ENCODE peak calls at places on chromosomes 1 and 21, in five cellular contexts. One of them, this sample, is unnamed.

GRCh38 chr1:53582211-53583020 is 123.2 kb downstream of the DMRTB1 start:
- DNase-seq in fibroblast of pulmonary artery: no peak
- DNase-seq in left lung: no peak
- DNase-seq in suprapubic skin: peak; percentile 24
- DNase-seq in neural progenitor cell: no peak
- DNase-seq in this sample: no peak

GRCh38 chr1:175744833-175745232 is 1.4 kb upstream of the TNR start:
- DNase-seq in fibroblast of pulmonary artery: no peak
- DNase-seq in left lung: no peak
- DNase-seq in neural progenitor cell: no peak
- DNase-seq in suprapubic skin: no peak
- DNase-seq in this sample: no peak

GRCh38 chr1:55369474-55369873 is 154.3 kb upstream of the USP24 start:
- DNase-seq in neural progenitor cell: no peak
- DNase-seq in left lung: no peak
- DNase-seq in suprapubic skin: no peak
- DNase-seq in fibroblast of pulmonary artery: peak; percentile 57
- DNase-seq in this sample: no peak

GRCh38 chr1:40662864-40663263 is 2.6 kb downstream of the RIMS3 start:
- DNase-seq in fibroblast of pulmonary artery: no peak
- DNase-seq in left lung: no peak
- DNase-seq in suprapubic skin: no peak
- DNase-seq in neural progenitor cell: no peak
- DNase-seq in this sample: no peak

GRCh38 chr1:22529901-22530621 is 33.2 kb upstream of the EPHA8 start:
- DNase-seq in left lung: no peak
- DNase-seq in suprapubic skin: peak; percentile 42
- DNase-seq in neural progenitor cell: peak; percentile 42
- DNase-seq in fibroblast of pulmonary artery: peak; percentile 67
- DNase-seq in this sample: no peak

GRCh38 chr1:114026797-114027196 is 47.5 kb downstream of the OLFML3 start:
- DNase-seq in fibroblast of pulmonary artery: no peak
- DNase-seq in neural progenitor cell: no peak
- DNase-seq in left lung: no peak
- DNase-seq in suprapubic skin: no peak
- DNase-seq in this sample: no peak

GRCh38 chr1:5662362-5663126 is 329.7 kb downstream of the NPHP4 start:
- DNase-seq in fibroblast of pulmonary artery: no peak
- DNase-seq in left lung: peak; percentile 12
- DNase-seq in suprapubic skin: no peak
- DNase-seq in neural progenitor cell: no peak
- DNase-seq in this sample: no peak

GRCh38 chr1:85202092-85202863 is 1.5 kb upstream of the SYDE2 start:
- DNase-seq in neural progenitor cell: no peak
- DNase-seq in left lung: no peak
- DNase-seq in suprapubic skin: no peak
- DNase-seq in fibroblast of pulmonary artery: no peak
- DNase-seq in this sample: no peak

DNA sequence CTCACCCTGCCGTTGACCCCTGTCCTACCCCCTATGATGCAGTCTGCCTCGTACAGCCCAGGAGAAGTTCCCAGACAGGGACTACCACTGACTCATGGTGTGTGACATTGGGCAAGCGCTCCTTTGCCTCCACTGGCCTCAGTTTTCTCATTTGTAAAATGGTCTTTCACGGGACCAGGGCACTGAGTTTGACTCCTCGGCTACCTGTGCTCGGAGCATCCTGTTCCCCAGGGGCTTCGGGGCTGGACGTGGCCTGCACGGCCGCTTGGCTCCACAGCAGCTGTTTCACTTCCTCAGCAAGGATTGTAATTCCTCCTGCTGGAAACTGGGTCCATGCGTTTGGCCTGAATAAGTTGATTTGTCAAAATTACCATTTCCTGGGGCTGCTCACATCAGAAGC is 277.3 kb downstream of the MATN1 start:
- DNase-seq in fibroblast of pulmonary artery: no peak
- DNase-seq in left lung: no peak
- DNase-seq in suprapubic skin: no peak
- DNase-seq in neural progenitor cell: no peak
- DNase-seq in this sample: no peak
- TF ChIP-seq CTCF in fibroblast of pulmonary artery: no peak
- TF ChIP-seq CTCF in left lung: no peak
- TF ChIP-seq CTCF in suprapubic skin: no peak
- TF ChIP-seq CTCF in neural progenitor cell: no peak
- TF ChIP-seq CTCF in this sample: no peak

GRCh38 chr1:243982451-243983018 is 68.5 kb upstream of the ZBTB18 start:
- DNase-seq in suprapubic skin: no peak
- DNase-seq in neural progenitor cell: peak; percentile 47
- DNase-seq in fibroblast of pulmonary artery: peak; percentile 6
- DNase-seq in left lung: no peak
- DNase-seq in this sample: no peak
- TF ChIP-seq CTCF in suprapubic skin: no peak
- TF ChIP-seq CTCF in neural progenitor cell: peak; percentile 53
- TF ChIP-seq CTCF in fibroblast of pulmonary artery: no peak
- TF ChIP-seq CTCF in left lung: no peak
- TF ChIP-seq CTCF in this sample: no peak

DNA sequence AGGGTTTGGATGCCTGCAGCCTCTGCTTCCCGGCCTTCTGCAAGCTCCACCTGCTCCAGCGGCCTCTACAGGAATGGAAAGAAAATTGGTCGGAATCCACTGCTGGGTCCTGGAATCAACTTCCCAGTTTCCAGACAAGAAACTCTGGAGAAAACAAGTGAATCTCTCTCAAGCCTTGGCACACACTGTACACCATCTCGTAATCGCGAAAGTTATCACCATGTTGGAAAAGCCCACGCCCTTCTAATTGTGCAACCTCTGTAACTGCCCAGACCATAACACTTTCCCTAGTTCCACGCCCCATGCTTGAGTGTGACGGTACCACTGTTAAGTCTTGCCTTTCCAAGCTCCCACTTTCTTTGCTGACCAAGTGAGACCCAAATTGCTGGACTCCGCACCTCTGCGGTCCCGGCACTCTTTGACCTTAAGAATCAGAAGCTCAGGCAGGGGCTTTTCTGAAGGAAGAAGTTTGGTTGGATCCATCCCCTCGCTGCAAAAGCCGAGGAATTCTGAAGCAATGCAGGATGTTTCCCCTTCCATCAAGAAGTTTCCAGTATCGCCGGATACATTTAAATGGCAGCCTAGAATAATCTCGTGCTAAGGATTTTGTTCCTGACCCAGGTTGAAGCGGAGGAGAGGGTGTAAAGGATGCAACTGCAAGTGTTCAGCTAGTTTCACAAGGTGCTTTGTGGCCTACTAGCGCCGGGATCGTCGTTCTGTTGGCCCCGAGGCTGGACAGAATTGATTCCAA is 6.2 kb downstream of the NR5A2 start:
- DNase-seq in left lung: no peak
- DNase-seq in fibroblast of pulmonary artery: no peak
- DNase-seq in suprapubic skin: no peak
- DNase-seq in neural progenitor cell: peak; percentile 62
- DNase-seq in this sample: no peak
- TF ChIP-seq CTCF in left lung: no peak
- TF ChIP-seq CTCF in fibroblast of pulmonary artery: peak; percentile 26
- TF ChIP-seq CTCF in suprapubic skin: no peak
- TF ChIP-seq CTCF in neural progenitor cell: peak; percentile 43
- TF ChIP-seq CTCF in this sample: no peak

GRCh38 chr1:216740334-216740733 is 17.1 kb upstream of the ESRRG start:
- DNase-seq in fibroblast of pulmonary artery: no peak
- DNase-seq in suprapubic skin: no peak
- DNase-seq in left lung: no peak
- DNase-seq in neural progenitor cell: no peak
- DNase-seq in this sample: no peak

GRCh38 chr1:216739771-216740170 is 16.5 kb upstream of the ESRRG start:
- DNase-seq in suprapubic skin: no peak
- DNase-seq in fibroblast of pulmonary artery: no peak
- DNase-seq in neural progenitor cell: no peak
- DNase-seq in left lung: no peak
- DNase-seq in this sample: no peak

DNA sequence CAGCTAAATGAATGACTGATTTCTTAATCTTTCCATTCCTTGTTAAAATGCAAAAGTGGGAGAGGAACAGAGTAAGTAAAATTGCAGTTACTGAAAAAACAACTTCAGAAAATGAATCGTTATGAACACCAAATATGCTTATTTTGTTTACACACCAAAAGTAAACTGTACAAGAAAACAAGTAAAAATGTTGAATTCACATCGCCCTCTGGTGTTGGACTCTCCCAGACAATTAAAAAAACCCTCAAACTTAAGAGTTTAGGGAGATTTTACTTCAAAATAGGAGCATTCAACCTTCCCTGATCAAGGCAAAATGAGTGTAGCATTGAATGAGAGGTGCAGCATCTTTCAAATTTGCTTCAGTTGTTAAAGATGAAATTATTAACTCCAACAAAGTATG is 19.4 kb upstream of the ESRRG start:
- DNase-seq in neural progenitor cell: peak; percentile 17
- DNase-seq in left lung: no peak
- DNase-seq in suprapubic skin: no peak
- DNase-seq in fibroblast of pulmonary artery: peak; percentile 28
- DNase-seq in this sample: no peak
- TF ChIP-seq CTCF in neural progenitor cell: peak; percentile 65
- TF ChIP-seq CTCF in left lung: peak; percentile 33
- TF ChIP-seq CTCF in suprapubic skin: no peak
- TF ChIP-seq CTCF in fibroblast of pulmonary artery: peak; percentile 41
- TF ChIP-seq CTCF in this sample: peak; percentile 20

GRCh38 chr1:209073879-209074278 is 509.6 kb upstream of the CAMK1G start:
- DNase-seq in fibroblast of pulmonary artery: no peak
- DNase-seq in left lung: no peak
- DNase-seq in neural progenitor cell: no peak
- DNase-seq in suprapubic skin: no peak
- DNase-seq in this sample: no peak

GRCh38 chr1:209076688-209077087 is 506.8 kb upstream of the CAMK1G start:
- DNase-seq in neural progenitor cell: no peak
- DNase-seq in fibroblast of pulmonary artery: no peak
- DNase-seq in suprapubic skin: no peak
- DNase-seq in left lung: no peak
- DNase-seq in this sample: no peak

GRCh38 chr1:209074575-209075250 is 508.8 kb upstream of the CAMK1G start:
- DNase-seq in left lung: no peak
- DNase-seq in neural progenitor cell: no peak
- DNase-seq in fibroblast of pulmonary artery: no peak
- DNase-seq in suprapubic skin: no peak
- DNase-seq in this sample: no peak

GRCh38 chr1:209072481-209072880 is 511.0 kb upstream of the CAMK1G start:
- DNase-seq in left lung: no peak
- DNase-seq in neural progenitor cell: no peak
- DNase-seq in suprapubic skin: no peak
- DNase-seq in fibroblast of pulmonary artery: no peak
- DNase-seq in this sample: no peak
- TF ChIP-seq CTCF in left lung: no peak
- TF ChIP-seq CTCF in neural progenitor cell: no peak
- TF ChIP-seq CTCF in suprapubic skin: no peak
- TF ChIP-seq CTCF in fibroblast of pulmonary artery: no peak
- TF ChIP-seq CTCF in this sample: no peak

DNA sequence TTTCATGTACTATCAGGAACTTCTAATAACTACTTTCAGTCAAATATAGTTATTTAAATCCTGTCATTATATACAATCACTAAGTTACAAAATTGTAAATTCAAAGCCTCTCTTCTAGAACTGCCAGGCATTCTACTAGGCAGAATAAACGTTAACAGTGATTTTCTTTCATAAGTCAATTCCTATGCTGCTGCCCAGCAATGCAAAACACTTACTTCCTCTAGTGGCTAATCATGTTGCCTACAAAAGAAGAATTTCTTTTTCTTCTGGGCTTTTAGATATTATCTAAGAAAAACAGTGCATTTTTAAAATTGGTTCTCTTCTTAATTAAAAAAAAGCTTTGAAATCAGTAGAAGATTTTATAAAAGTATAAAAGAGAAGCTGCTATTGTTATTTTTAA is 509.8 kb upstream of the ADAMTS5 start:
- DNase-seq in neural progenitor cell: no peak
- DNase-seq in left lung: no peak
- DNase-seq in fibroblast of pulmonary artery: peak; percentile 65
- DNase-seq in suprapubic skin: no peak
- DNase-seq in this sample: no peak
- TF ChIP-seq CTCF in neural progenitor cell: no peak
- TF ChIP-seq CTCF in left lung: peak; percentile 31
- TF ChIP-seq CTCF in fibroblast of pulmonary artery: peak; percentile 70
- TF ChIP-seq CTCF in suprapubic skin: peak; percentile 17
- TF ChIP-seq CTCF in this sample: peak; percentile 40